ENCODE peak calls at places on chromosome 7, in four cellular contexts. Z, L, F and N are unnamed samples.

GRCh38 chr7:30321992-30322637 is 37.7 kb downstream of the ZNRF2 start:
- DNase-seq in Z (no peak), L (no peak), F (no peak), N (peak; percentile 18)

GRCh38 chr7:136062625-136063336 is 85.6 kb upstream of the MTPN start:
- DNase-seq in Z (no peak), L (no peak), F (no peak), N (no peak)

GRCh38 chr7:155291045-155291530 is 6.6 kb upstream of the INSIG1 start:
- DNase-seq in Z (peak; percentile 92), L (peak; percentile 2), F (no peak), N (no peak)

GRCh38 chr7:153193144-153193595 is 433.6 kb downstream of the ACTR3B start:
- DNase-seq in Z (peak; percentile 67), L (peak; percentile 12), F (peak; percentile 27), N (peak; percentile 13)

GRCh38 chr7:40763319-40764287 is 628.8 kb downstream of the SUGCT start:
- DNase-seq in Z (no peak), L (no peak), F (no peak), N (no peak)

GRCh38 chr7:149414745-149415390 is 46.0 kb downstream of the ZNF777 start:
- DNase-seq in Z (no peak), L (no peak), F (no peak), N (no peak)

GRCh38 chr7:44534501-44534900 is 6.6 kb downstream of the NPC1L1 start:
- DNase-seq in Z (peak; percentile 89), L (peak; percentile 54), F (peak; percentile 80), N (peak; percentile 91)

GRCh38 chr7:28804990-28805389 is 153.1 kb downstream of the TRIL start:
- DNase-seq in Z (no peak), L (no peak), F (no peak), N (no peak)

GRCh38 chr7:135745702-135746312 is 2.8 kb downstream of the FAM180A start:
- DNase-seq in Z (no peak), L (no peak), F (no peak), N (no peak)

GRCh38 chr7:98107313-98107691 is 640 bp downstream of the LMTK2 start:
- DNase-seq in Z (peak; percentile 59), L (no peak), F (no peak), N (peak; percentile 28)

GRCh38 chr7:31603076-31603475 is 83.9 kb upstream of the PPP1R17 start:
- DNase-seq in Z (no peak), L (no peak), F (no peak), N (no peak)

GRCh38 chr7:69796421-69796820 is 198.1 kb downstream of the AUTS2 start:
- DNase-seq in Z (no peak), L (no peak), F (no peak), N (no peak)

GRCh38 chr7:113698556-113699220 is 220.1 kb downstream of the PPP1R3A start:
- DNase-seq in Z (peak; percentile 20), L (peak; percentile 15), F (no peak), N (no peak)

GRCh38 chr7:30068117-30068516 is 39.9 kb downstream of the PLEKHA8 start:
- DNase-seq in Z (no peak), L (no peak), F (no peak), N (no peak)

GRCh38 chr7:3280445-3280844 is 20.6 kb upstream of the SDK1 start:
- DNase-seq in Z (no peak), L (no peak), F (no peak), N (no peak)

GRCh38 chr7:126103582-126103981 is 1149.2 kb downstream of the GRM8 start:
- DNase-seq in Z (no peak), L (no peak), F (no peak), N (no peak)

GRCh38 chr7:112105584-112106540 is 100.3 kb downstream of the DOCK4 start:
- DNase-seq in Z (no peak), L (no peak), F (no peak), N (no peak)

GRCh38 chr7:28191751-28192150 is 11.2 kb upstream of the JAZF1 start:
- DNase-seq in Z (no peak), L (no peak), F (no peak), N (no peak)

GRCh38 chr7:2488272-2488645 is 12.1 kb upstream of the GRIFIN start:
- DNase-seq in Z (no peak), L (no peak), F (no peak), N (no peak)

GRCh38 chr7:149880871-149881301 is 7.1 kb downstream of the ATP6V0E2 start:
- DNase-seq in Z (no peak), L (no peak), F (peak; percentile 0), N (no peak)

GRCh38 chr7:95404316-95404715 is 8.1 kb upstream of the PON3 start:
- DNase-seq in Z (no peak), L (no peak), F (no peak), N (no peak)

DNA sequence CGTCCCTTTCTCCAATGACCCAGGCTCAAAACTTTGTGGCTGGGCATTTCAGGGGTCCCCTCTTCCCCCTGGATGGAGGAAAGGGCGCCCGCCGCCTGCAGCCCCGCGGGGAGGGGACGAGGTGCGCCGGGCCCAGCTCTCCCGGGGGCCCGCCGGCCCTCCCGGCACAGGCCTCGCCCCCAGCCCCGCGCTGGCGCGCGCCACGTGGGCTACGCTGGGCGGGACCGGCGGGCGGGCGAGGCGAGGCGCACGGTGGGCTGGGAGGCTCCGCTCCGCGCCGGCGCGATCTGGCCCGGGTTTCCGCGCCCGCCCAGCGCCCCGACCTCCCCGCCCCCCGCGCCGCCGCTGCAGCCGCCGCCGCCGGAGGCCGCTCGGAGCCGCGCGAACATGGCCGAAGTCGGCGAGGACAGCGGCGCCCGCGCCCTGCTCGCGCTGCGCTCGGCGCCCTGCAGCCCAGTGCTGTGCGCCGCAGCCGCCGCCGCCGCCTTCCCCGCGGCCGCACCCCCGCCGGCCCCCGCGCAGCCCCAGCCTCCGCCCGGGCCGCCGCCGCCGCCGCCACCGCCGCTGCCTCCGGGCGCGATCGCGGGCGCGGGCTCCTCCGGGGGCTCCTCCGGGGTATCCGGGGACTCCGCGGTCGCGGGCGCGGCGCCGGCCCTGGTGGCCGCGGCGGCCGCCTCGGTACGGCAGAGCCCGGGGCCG is at the start of gene FOXK1:
- DNase-seq in Z (peak; percentile 88), L (no peak), F (peak; percentile 84), N (peak; percentile 77)
- TF ChIP-seq POLR2A in Z (no peak), L (peak; percentile 53), F (peak; percentile 56), N (peak; percentile 63)

GRCh38 chr7:10974717-10975032 is 1.0 kb downstream of the PHF14 start:
- DNase-seq in Z (no peak), L (peak; percentile 15), F (no peak), N (no peak)
- TF ChIP-seq POLR2AphosphoS5 in Z (no peak), L (no peak), F (no peak), N (no peak)

GRCh38 chr7:158834799-158835784 is 5.8 kb upstream of the ESYT2 start:
- DNase-seq in Z (peak; percentile 53), L (no peak), F (no peak), N (no peak)
- TF ChIP-seq TAF1 in Z (peak; percentile 40), L (no peak), F (no peak), N (no peak)

GRCh38 chr7:151706568-151707469 is 170.1 kb downstream of the PRKAG2 start:
- DNase-seq in Z (no peak), L (no peak), F (no peak), N (no peak)

GRCh38 chr7:151707757-151708156 is 169.2 kb downstream of the PRKAG2 start:
- DNase-seq in Z (peak; percentile 50), L (no peak), F (no peak), N (no peak)

GRCh38 chr7:151704284-151704968 is 172.5 kb downstream of the PRKAG2 start:
- DNase-seq in Z (no peak), L (no peak), F (no peak), N (no peak)

GRCh38 chr7:151704969-151705743 is 171.8 kb downstream of the PRKAG2 start:
- DNase-seq in Z (peak; percentile 45), L (no peak), F (no peak), N (no peak)

DNA sequence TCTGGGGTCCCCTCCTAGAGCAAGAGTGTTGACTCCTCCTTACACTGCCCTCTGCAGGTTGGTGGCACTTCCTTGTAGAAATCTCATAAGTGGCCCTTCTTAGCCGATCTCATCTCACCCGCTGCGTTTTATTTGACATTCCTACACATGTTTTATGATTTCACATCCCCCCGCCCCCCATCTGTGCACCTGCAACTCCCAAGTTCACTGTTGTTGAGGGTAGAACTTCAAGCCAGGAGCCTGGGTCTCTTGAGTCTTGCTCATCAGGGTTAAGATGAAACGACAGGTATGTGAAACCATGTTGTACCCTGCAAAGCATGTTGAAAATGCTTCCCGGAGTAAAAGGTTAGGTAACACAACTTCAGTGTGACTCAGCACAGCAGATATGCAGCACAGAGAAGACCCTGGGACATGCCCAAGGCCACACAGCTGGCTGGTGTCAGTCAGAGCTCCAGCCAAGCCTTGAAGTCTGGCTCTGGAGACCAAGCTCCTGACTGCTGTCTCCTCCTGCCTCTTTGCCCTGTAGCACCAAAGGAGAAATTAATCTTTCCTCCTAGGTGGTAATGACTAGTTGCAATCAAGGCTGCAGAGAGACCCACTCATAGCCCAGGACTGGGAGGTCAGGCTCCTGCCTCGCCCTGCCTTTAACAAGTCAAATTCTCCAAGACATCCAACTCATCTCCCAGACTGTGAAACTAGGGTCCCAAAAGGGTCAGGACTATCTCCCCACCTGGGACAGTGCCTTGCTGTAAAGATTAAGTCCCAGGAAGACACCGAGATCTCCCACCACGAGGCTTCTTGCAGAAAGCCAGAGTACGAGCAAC is 171.0 kb downstream of the PRKAG2 start:
- DNase-seq in Z (peak; percentile 48), L (peak; percentile 30), F (peak; percentile 48), N (no peak)
- TF ChIP-seq POLR2A in Z (no peak), L (no peak), F (no peak), N (no peak)